ENCODE peak calls at places on chromosomes 3 and 15, in nine cellular contexts. One of them, this sample, is unnamed.
A peak's percentile ranks its signal among the peaks of the same experiment; 100 is the strongest.

GRCh38 chr15:35753486-35753885 is 207.5 kb upstream of the DPH6 start:
- DNase-seq in pancreas: no peak
- DNase-seq in heart right ventricle: no peak
- DNase-seq in coronary artery: no peak
- DNase-seq in heart left ventricle: no peak
- DNase-seq in fibroblast of lung: peak; percentile 90
- DNase-seq in H9: no peak
- DNase-seq in HCT116: no peak
- DNase-seq in CD8-positive, alpha-beta memory T cell: no peak
- DNase-seq in this sample: no peak

GRCh38 chr3:151315136-151315535 is 1.5 kb downstream of the GPR87 start:
- DNase-seq in pancreas: no peak
- DNase-seq in heart right ventricle: no peak
- DNase-seq in coronary artery: no peak
- DNase-seq in heart left ventricle: no peak
- DNase-seq in fibroblast of lung: peak; percentile 64
- DNase-seq in H9: no peak
- DNase-seq in HCT116: no peak
- DNase-seq in CD8-positive, alpha-beta memory T cell: no peak
- DNase-seq in this sample: peak; percentile 73

GRCh38 chr3:177904661-177905060 is 631.6 kb upstream of the KCNMB2 start:
- DNase-seq in pancreas: no peak
- DNase-seq in heart right ventricle: no peak
- DNase-seq in coronary artery: no peak
- DNase-seq in heart left ventricle: no peak
- DNase-seq in fibroblast of lung: peak; percentile 84
- DNase-seq in H9: no peak
- DNase-seq in HCT116: no peak
- DNase-seq in CD8-positive, alpha-beta memory T cell: no peak
- DNase-seq in this sample: no peak

GRCh38 chr15:48059786-48060185 is 61.0 kb upstream of the SLC24A5 start:
- DNase-seq in pancreas: no peak
- DNase-seq in heart right ventricle: peak; percentile 41
- DNase-seq in coronary artery: no peak
- DNase-seq in heart left ventricle: no peak
- DNase-seq in fibroblast of lung: peak; percentile 58
- DNase-seq in H9: no peak
- DNase-seq in HCT116: no peak
- DNase-seq in CD8-positive, alpha-beta memory T cell: no peak
- DNase-seq in this sample: peak; percentile 29

GRCh38 chr3:111592143-111592542 is 3.0 kb downstream of the ZBED2 start:
- DNase-seq in pancreas: no peak
- DNase-seq in heart right ventricle: no peak
- DNase-seq in coronary artery: no peak
- DNase-seq in heart left ventricle: no peak
- DNase-seq in fibroblast of lung: peak; percentile 50
- DNase-seq in H9: no peak
- DNase-seq in HCT116: no peak
- DNase-seq in CD8-positive, alpha-beta memory T cell: no peak
- DNase-seq in this sample: no peak

GRCh38 chr15:71093089-71094024 is 21.9 kb upstream of the THSD4 start:
- DNase-seq in pancreas: no peak
- DNase-seq in heart right ventricle: no peak
- DNase-seq in coronary artery: no peak
- DNase-seq in heart left ventricle: no peak
- DNase-seq in fibroblast of lung: peak; percentile 92
- DNase-seq in H9: no peak
- DNase-seq in HCT116: peak; percentile 74
- DNase-seq in CD8-positive, alpha-beta memory T cell: no peak
- DNase-seq in this sample: peak; percentile 30

GRCh38 chr15:56996746-56997470 is 78.5 kb downstream of the TCF12 start:
- DNase-seq in pancreas: no peak
- DNase-seq in heart right ventricle: no peak
- DNase-seq in coronary artery: no peak
- DNase-seq in heart left ventricle: no peak
- DNase-seq in fibroblast of lung: peak; percentile 67
- DNase-seq in H9: no peak
- DNase-seq in HCT116: no peak
- DNase-seq in CD8-positive, alpha-beta memory T cell: no peak
- DNase-seq in this sample: no peak

GRCh38 chr15:69392352-69392751 is 21.8 kb upstream of the KIF23 start:
- DNase-seq in pancreas: no peak
- DNase-seq in heart right ventricle: no peak
- DNase-seq in coronary artery: peak; percentile 33
- DNase-seq in heart left ventricle: no peak
- DNase-seq in fibroblast of lung: no peak
- DNase-seq in H9: no peak
- DNase-seq in HCT116: no peak
- DNase-seq in CD8-positive, alpha-beta memory T cell: no peak
- DNase-seq in this sample: no peak

GRCh38 chr15:48186271-48186670 is 5.2 kb upstream of the CTXN2 start:
- DNase-seq in pancreas: no peak
- DNase-seq in heart right ventricle: no peak
- DNase-seq in coronary artery: no peak
- DNase-seq in heart left ventricle: no peak
- DNase-seq in fibroblast of lung: no peak
- DNase-seq in H9: no peak
- DNase-seq in HCT116: no peak
- DNase-seq in CD8-positive, alpha-beta memory T cell: no peak
- DNase-seq in this sample: no peak

GRCh38 chr15:62211348-62211747 is 46.3 kb upstream of the C2CD4B start:
- DNase-seq in pancreas: no peak
- DNase-seq in heart right ventricle: no peak
- DNase-seq in coronary artery: no peak
- DNase-seq in heart left ventricle: no peak
- DNase-seq in fibroblast of lung: no peak
- DNase-seq in H9: no peak
- DNase-seq in HCT116: no peak
- DNase-seq in CD8-positive, alpha-beta memory T cell: no peak
- DNase-seq in this sample: no peak

GRCh38 chr3:186093271-186093900 is 15.5 kb downstream of the ETV5 start:
- DNase-seq in pancreas: no peak
- DNase-seq in heart right ventricle: no peak
- DNase-seq in coronary artery: no peak
- DNase-seq in heart left ventricle: no peak
- DNase-seq in fibroblast of lung: no peak
- DNase-seq in H9: no peak
- DNase-seq in HCT116: no peak
- DNase-seq in CD8-positive, alpha-beta memory T cell: no peak
- DNase-seq in this sample: no peak

GRCh38 chr15:52427804-52428203 is 100.9 kb downstream of the MYO5A start:
- DNase-seq in pancreas: no peak
- DNase-seq in heart right ventricle: no peak
- DNase-seq in coronary artery: no peak
- DNase-seq in heart left ventricle: no peak
- DNase-seq in fibroblast of lung: peak; percentile 95
- DNase-seq in H9: no peak
- DNase-seq in HCT116: peak; percentile 2
- DNase-seq in CD8-positive, alpha-beta memory T cell: no peak
- DNase-seq in this sample: peak; percentile 87

GRCh38 chr3:31277582-31277981 is 255.1 kb upstream of the STT3B start:
- DNase-seq in pancreas: no peak
- DNase-seq in heart right ventricle: no peak
- DNase-seq in coronary artery: no peak
- DNase-seq in heart left ventricle: no peak
- DNase-seq in fibroblast of lung: peak; percentile 60
- DNase-seq in H9: no peak
- DNase-seq in HCT116: no peak
- DNase-seq in CD8-positive, alpha-beta memory T cell: no peak
- DNase-seq in this sample: peak; percentile 32

GRCh38 chr3:30085486-30085885 is 520.9 kb upstream of the TGFBR2 start:
- DNase-seq in pancreas: no peak
- DNase-seq in heart right ventricle: no peak
- DNase-seq in coronary artery: no peak
- DNase-seq in heart left ventricle: no peak
- DNase-seq in fibroblast of lung: no peak
- DNase-seq in H9: no peak
- DNase-seq in HCT116: no peak
- DNase-seq in CD8-positive, alpha-beta memory T cell: no peak
- DNase-seq in this sample: no peak

GRCh38 chr15:68310811-68311463 is 33.4 kb downstream of the FEM1B start:
- DNase-seq in pancreas: peak; percentile 53
- DNase-seq in heart right ventricle: no peak
- DNase-seq in coronary artery: no peak
- DNase-seq in heart left ventricle: no peak
- DNase-seq in fibroblast of lung: no peak
- DNase-seq in H9: peak; percentile 31
- DNase-seq in HCT116: no peak
- DNase-seq in CD8-positive, alpha-beta memory T cell: no peak
- DNase-seq in this sample: no peak

GRCh38 chr3:49998326-49998725 is 58.4 kb downstream of the RBM6 start:
- DNase-seq in pancreas: no peak
- DNase-seq in heart right ventricle: no peak
- DNase-seq in coronary artery: no peak
- DNase-seq in heart left ventricle: no peak
- DNase-seq in fibroblast of lung: peak; percentile 55
- DNase-seq in H9: no peak
- DNase-seq in HCT116: no peak
- DNase-seq in CD8-positive, alpha-beta memory T cell: no peak
- DNase-seq in this sample: peak; percentile 22

DNA sequence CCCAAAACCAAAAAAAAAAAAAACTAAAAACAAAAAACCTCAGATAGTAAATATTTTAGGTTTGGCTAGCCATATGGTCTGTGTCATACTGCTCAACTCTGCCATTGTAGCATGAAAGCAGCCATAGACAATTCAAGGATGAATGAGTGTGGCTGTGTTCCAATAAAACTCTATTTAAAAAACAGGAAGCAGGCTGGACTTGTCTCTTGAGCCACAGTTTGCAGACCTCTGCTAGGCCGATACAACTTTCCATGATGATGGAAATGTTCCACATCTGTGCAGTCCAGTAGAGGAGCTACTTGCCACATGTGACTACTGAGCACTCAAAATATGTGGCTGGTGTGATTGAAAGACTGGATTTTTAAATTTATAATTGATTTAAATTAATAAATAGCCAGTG is 11.1 kb downstream of the EFCAB12 start:
- DNase-seq in pancreas: no peak
- DNase-seq in heart right ventricle: no peak
- DNase-seq in coronary artery: no peak
- DNase-seq in heart left ventricle: no peak
- DNase-seq in fibroblast of lung: peak; percentile 72
- DNase-seq in H9: no peak
- DNase-seq in HCT116: no peak
- DNase-seq in CD8-positive, alpha-beta memory T cell: no peak
- DNase-seq in this sample: no peak
- H3K27ac ChIP-seq in pancreas: no peak overlapping the region
- H3K27ac ChIP-seq in heart right ventricle: peak overlapping the region; percentile 58
- H3K27ac ChIP-seq in coronary artery: no peak overlapping the region
- H3K27ac ChIP-seq in heart left ventricle: peak overlapping the region; percentile 83
- H3K27ac ChIP-seq in fibroblast of lung: no peak overlapping the region
- H3K27ac ChIP-seq in H9: no peak overlapping the region
- H3K27ac ChIP-seq in HCT116: no peak overlapping the region
- H3K27ac ChIP-seq in CD8-positive, alpha-beta memory T cell: no peak overlapping the region
- H3K27ac ChIP-seq in this sample: no peak overlapping the region

DNA sequence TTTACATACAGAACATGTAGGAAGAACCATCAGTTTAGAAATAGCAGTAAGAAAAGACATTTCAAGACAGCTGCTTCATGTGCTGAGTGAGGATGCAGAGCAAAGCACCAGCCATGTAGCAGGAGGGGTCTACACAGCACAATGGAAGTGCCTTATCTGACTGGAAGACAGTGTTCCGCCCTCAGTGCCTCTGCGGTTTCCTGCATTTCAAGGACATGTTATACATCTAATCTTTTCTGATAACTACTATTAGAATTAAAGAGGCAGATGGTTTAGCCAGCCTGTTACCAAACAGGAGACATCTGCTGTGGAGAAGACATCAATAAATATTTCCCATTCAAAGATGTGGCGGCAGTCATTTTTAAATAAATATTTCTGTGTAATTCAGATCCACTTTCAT is 10.6 kb downstream of the LSG1 start:
- DNase-seq in pancreas: no peak
- DNase-seq in heart right ventricle: no peak
- DNase-seq in coronary artery: peak; percentile 12
- DNase-seq in heart left ventricle: no peak
- DNase-seq in fibroblast of lung: no peak
- DNase-seq in H9: no peak
- DNase-seq in HCT116: no peak
- DNase-seq in CD8-positive, alpha-beta memory T cell: no peak
- DNase-seq in this sample: peak; percentile 62
- H3K27ac ChIP-seq in pancreas: no peak overlapping the region
- H3K27ac ChIP-seq in heart right ventricle: no peak overlapping the region
- H3K27ac ChIP-seq in coronary artery: no peak overlapping the region
- H3K27ac ChIP-seq in heart left ventricle: no peak overlapping the region
- H3K27ac ChIP-seq in fibroblast of lung: no peak overlapping the region
- H3K27ac ChIP-seq in H9: no peak overlapping the region
- H3K27ac ChIP-seq in HCT116: no peak overlapping the region
- H3K27ac ChIP-seq in CD8-positive, alpha-beta memory T cell: no peak overlapping the region
- H3K27ac ChIP-seq in this sample: no peak overlapping the region

GRCh38 chr3:157170861-157171260 is 10.9 kb upstream of the CCNL1 start:
- DNase-seq in pancreas: no peak
- DNase-seq in heart right ventricle: no peak
- DNase-seq in coronary artery: no peak
- DNase-seq in heart left ventricle: no peak
- DNase-seq in fibroblast of lung: no peak
- DNase-seq in H9: no peak
- DNase-seq in HCT116: no peak
- DNase-seq in CD8-positive, alpha-beta memory T cell: no peak
- DNase-seq in this sample: no peak

GRCh38 chr3:157166559-157166958 is 6.6 kb upstream of the CCNL1 start:
- DNase-seq in pancreas: no peak
- DNase-seq in heart right ventricle: no peak
- DNase-seq in coronary artery: no peak
- DNase-seq in heart left ventricle: no peak
- DNase-seq in fibroblast of lung: no peak
- DNase-seq in H9: no peak
- DNase-seq in HCT116: no peak
- DNase-seq in CD8-positive, alpha-beta memory T cell: no peak
- DNase-seq in this sample: no peak

GRCh38 chr3:157163554-157163953 is 3.6 kb upstream of the CCNL1 start:
- DNase-seq in pancreas: no peak
- DNase-seq in heart right ventricle: no peak
- DNase-seq in coronary artery: no peak
- DNase-seq in heart left ventricle: no peak
- DNase-seq in fibroblast of lung: no peak
- DNase-seq in H9: no peak
- DNase-seq in HCT116: no peak
- DNase-seq in CD8-positive, alpha-beta memory T cell: no peak
- DNase-seq in this sample: no peak

GRCh38 chr3:157166115-157166514 is 6.2 kb upstream of the CCNL1 start:
- DNase-seq in pancreas: no peak
- DNase-seq in heart right ventricle: no peak
- DNase-seq in coronary artery: no peak
- DNase-seq in heart left ventricle: no peak
- DNase-seq in fibroblast of lung: no peak
- DNase-seq in H9: no peak
- DNase-seq in HCT116: no peak
- DNase-seq in CD8-positive, alpha-beta memory T cell: no peak
- DNase-seq in this sample: no peak

GRCh38 chr3:157167371-157167770 is 7.4 kb upstream of the CCNL1 start:
- DNase-seq in pancreas: no peak
- DNase-seq in heart right ventricle: no peak
- DNase-seq in coronary artery: no peak
- DNase-seq in heart left ventricle: no peak
- DNase-seq in fibroblast of lung: no peak
- DNase-seq in H9: no peak
- DNase-seq in HCT116: no peak
- DNase-seq in CD8-positive, alpha-beta memory T cell: no peak
- DNase-seq in this sample: no peak
- H3K27ac ChIP-seq in pancreas: no peak overlapping the region
- H3K27ac ChIP-seq in heart right ventricle: no peak overlapping the region
- H3K27ac ChIP-seq in coronary artery: no peak overlapping the region
- H3K27ac ChIP-seq in heart left ventricle: no peak overlapping the region
- H3K27ac ChIP-seq in fibroblast of lung: no peak overlapping the region
- H3K27ac ChIP-seq in H9: no peak overlapping the region
- H3K27ac ChIP-seq in HCT116: no peak overlapping the region
- H3K27ac ChIP-seq in CD8-positive, alpha-beta memory T cell: no peak overlapping the region
- H3K27ac ChIP-seq in this sample: no peak overlapping the region

GRCh38 chr3:148881286-148881685 is 16.2 kb downstream of the CPA3 start:
- DNase-seq in pancreas: no peak
- DNase-seq in heart right ventricle: no peak
- DNase-seq in coronary artery: no peak
- DNase-seq in heart left ventricle: no peak
- DNase-seq in fibroblast of lung: peak; percentile 70
- DNase-seq in H9: no peak
- DNase-seq in HCT116: no peak
- DNase-seq in CD8-positive, alpha-beta memory T cell: no peak
- DNase-seq in this sample: no peak
- H3K27ac ChIP-seq in pancreas: no peak overlapping the region
- H3K27ac ChIP-seq in heart right ventricle: no peak overlapping the region
- H3K27ac ChIP-seq in coronary artery: no peak overlapping the region
- H3K27ac ChIP-seq in heart left ventricle: no peak overlapping the region
- H3K27ac ChIP-seq in fibroblast of lung: no peak overlapping the region
- H3K27ac ChIP-seq in H9: no peak overlapping the region
- H3K27ac ChIP-seq in HCT116: no peak overlapping the region
- H3K27ac ChIP-seq in CD8-positive, alpha-beta memory T cell: no peak overlapping the region
- H3K27ac ChIP-seq in this sample: no peak overlapping the region